ENCODE peak calls at places on chromosomes 11 and 22, in five cellular contexts. One of them, this sample, is unnamed.

GRCh38 chr22:44842417-44842816 is 90.0 kb downstream of the ARHGAP8 start:
- DNase-seq in HepG2: no peak
- DNase-seq in fibroblast of pulmonary artery: no peak
- DNase-seq in AG10803: no peak
- DNase-seq in iPS DF 6.9: no peak
- DNase-seq in this sample: no peak

GRCh38 chr11:23976776-23977380 is 520.0 kb upstream of the LUZP2 start:
- DNase-seq in iPS DF 6.9: no peak
- DNase-seq in AG10803: peak
- DNase-seq in HepG2: no peak
- DNase-seq in fibroblast of pulmonary artery: peak
- DNase-seq in this sample: no peak

GRCh38 chr22:36197065-36197440 is 4.6 kb downstream of the APOL4 start:
- DNase-seq in HepG2: no peak
- DNase-seq in iPS DF 6.9: peak
- DNase-seq in AG10803: peak
- DNase-seq in fibroblast of pulmonary artery: peak
- DNase-seq in this sample: peak

GRCh38 chr22:30000566-30000965 is 79.7 kb upstream of the HORMAD2 start:
- DNase-seq in HepG2: no peak
- DNase-seq in AG10803: no peak
- DNase-seq in iPS DF 6.9: no peak
- DNase-seq in fibroblast of pulmonary artery: no peak
- DNase-seq in this sample: no peak

GRCh38 chr11:1422481-1422880 is 32.7 kb downstream of the BRSK2 start:
- DNase-seq in HepG2: no peak
- DNase-seq in fibroblast of pulmonary artery: peak
- DNase-seq in iPS DF 6.9: no peak
- DNase-seq in AG10803: no peak
- DNase-seq in this sample: no peak

GRCh38 chr22:42269407-42270177 is 861 bp downstream of the TCF20 start:
- DNase-seq in iPS DF 6.9: no peak
- DNase-seq in HepG2: peak
- DNase-seq in fibroblast of pulmonary artery: peak
- DNase-seq in AG10803: no peak
- DNase-seq in this sample: no peak

GRCh38 chr11:101241160-101241795 is 111.7 kb upstream of the PGR start:
- DNase-seq in AG10803: no peak
- DNase-seq in HepG2: no peak
- DNase-seq in iPS DF 6.9: no peak
- DNase-seq in fibroblast of pulmonary artery: no peak
- DNase-seq in this sample: no peak

GRCh38 chr11:32402836-32403235 is 32.5 kb downstream of the WT1 start:
- DNase-seq in iPS DF 6.9: no peak
- DNase-seq in AG10803: no peak
- DNase-seq in HepG2: no peak
- DNase-seq in fibroblast of pulmonary artery: no peak
- DNase-seq in this sample: no peak

GRCh38 chr11:17498475-17498874 is 21.8 kb upstream of the ABCC8 start:
- DNase-seq in fibroblast of pulmonary artery: no peak
- DNase-seq in iPS DF 6.9: no peak
- DNase-seq in HepG2: no peak
- DNase-seq in AG10803: no peak
- DNase-seq in this sample: peak

GRCh38 chr11:68542617-68543016 is 82.1 kb downstream of the PPP6R3 start:
- DNase-seq in HepG2: no peak
- DNase-seq in AG10803: peak
- DNase-seq in fibroblast of pulmonary artery: peak
- DNase-seq in iPS DF 6.9: no peak
- DNase-seq in this sample: peak

GRCh38 chr11:121626507-121626875 is 173.7 kb upstream of the SORL1-AS1 start:
- DNase-seq in iPS DF 6.9: no peak
- DNase-seq in HepG2: no peak
- DNase-seq in fibroblast of pulmonary artery: no peak
- DNase-seq in AG10803: no peak
- DNase-seq in this sample: no peak

GRCh38 chr11:96271777-96272176 is 71.2 kb downstream of the MAML2 start:
- DNase-seq in AG10803: no peak
- DNase-seq in fibroblast of pulmonary artery: no peak
- DNase-seq in iPS DF 6.9: no peak
- DNase-seq in HepG2: no peak
- DNase-seq in this sample: no peak

GRCh38 chr22:28429711-28430110 is 249.9 kb downstream of the TTC28 start:
- DNase-seq in AG10803: peak
- DNase-seq in fibroblast of pulmonary artery: no peak
- DNase-seq in HepG2: no peak
- DNase-seq in iPS DF 6.9: no peak
- DNase-seq in this sample: no peak

GRCh38 chr11:85724750-85725465 is 38.9 kb upstream of the CCDC89 start:
- DNase-seq in HepG2: no peak
- DNase-seq in iPS DF 6.9: no peak
- DNase-seq in AG10803: no peak
- DNase-seq in fibroblast of pulmonary artery: peak
- DNase-seq in this sample: no peak

GRCh38 chr11:1391165-1392010 is 1.7 kb downstream of the BRSK2 start:
- DNase-seq in AG10803: no peak
- DNase-seq in iPS DF 6.9: no peak
- DNase-seq in fibroblast of pulmonary artery: no peak
- DNase-seq in HepG2: no peak
- DNase-seq in this sample: no peak

GRCh38 chr11:71447791-71448256 is 369 bp downstream of the DHCR7 start:
- DNase-seq in AG10803: peak
- DNase-seq in fibroblast of pulmonary artery: no peak
- DNase-seq in HepG2: no peak
- DNase-seq in iPS DF 6.9: no peak
- DNase-seq in this sample: no peak

GRCh38 chr22:44094751-44095302 is 70.7 kb downstream of the PARVB start:
- DNase-seq in iPS DF 6.9: no peak
- DNase-seq in AG10803: no peak
- DNase-seq in fibroblast of pulmonary artery: no peak
- DNase-seq in HepG2: no peak
- DNase-seq in this sample: no peak

GRCh38 chr11:128502736-128503135 is 84.6 kb downstream of the ETS1 start:
- DNase-seq in iPS DF 6.9: no peak
- DNase-seq in HepG2: no peak
- DNase-seq in fibroblast of pulmonary artery: peak
- DNase-seq in AG10803: peak
- DNase-seq in this sample: peak

GRCh38 chr11:73177380-73178091 is 35.4 kb upstream of the FCHSD2 start:
- DNase-seq in HepG2: peak
- DNase-seq in iPS DF 6.9: no peak
- DNase-seq in AG10803: peak
- DNase-seq in fibroblast of pulmonary artery: peak
- DNase-seq in this sample: peak

GRCh38 chr11:73213196-73214143 is 4.6 kb upstream of the P2RY2 start:
- DNase-seq in iPS DF 6.9: no peak
- DNase-seq in fibroblast of pulmonary artery: no peak
- DNase-seq in HepG2: peak
- DNase-seq in AG10803: no peak
- DNase-seq in this sample: no peak

GRCh38 chr11:125949271-125950177 is 3.7 kb downstream of the VSIG10L2 start:
- DNase-seq in fibroblast of pulmonary artery: no peak
- DNase-seq in HepG2: no peak
- DNase-seq in iPS DF 6.9: no peak
- DNase-seq in AG10803: no peak
- DNase-seq in this sample: no peak

GRCh38 chr11:131671764-131672163 is 301.3 kb downstream of the NTM start:
- DNase-seq in HepG2: no peak
- DNase-seq in iPS DF 6.9: no peak
- DNase-seq in AG10803: no peak
- DNase-seq in fibroblast of pulmonary artery: no peak
- DNase-seq in this sample: no peak

GRCh38 chr11:34044664-34045485 is 6.7 kb upstream of the CAPRIN1 start:
- DNase-seq in AG10803: peak
- DNase-seq in iPS DF 6.9: no peak
- DNase-seq in fibroblast of pulmonary artery: peak
- DNase-seq in HepG2: no peak
- DNase-seq in this sample: peak

GRCh38 chr11:48116843-48117242 is 99.8 kb upstream of the OR4B1 start:
- DNase-seq in HepG2: peak
- DNase-seq in fibroblast of pulmonary artery: peak
- DNase-seq in iPS DF 6.9: no peak
- DNase-seq in AG10803: no peak
- DNase-seq in this sample: peak

GRCh38 chr22:17436382-17436951 is 67.2 kb downstream of the CECR2 start:
- DNase-seq in fibroblast of pulmonary artery: peak
- DNase-seq in AG10803: no peak
- DNase-seq in iPS DF 6.9: no peak
- DNase-seq in HepG2: no peak
- DNase-seq in this sample: no peak

GRCh38 chr22:26679003-26679629 is 21.7 kb downstream of the MIAT start:
- DNase-seq in HepG2: peak
- DNase-seq in AG10803: peak
- DNase-seq in iPS DF 6.9: peak
- DNase-seq in fibroblast of pulmonary artery: peak
- DNase-seq in this sample: peak

GRCh38 chr11:69398529-69399492 is 82.7 kb upstream of the LINC01488 start:
- DNase-seq in fibroblast of pulmonary artery: no peak
- DNase-seq in iPS DF 6.9: no peak
- DNase-seq in AG10803: peak
- DNase-seq in HepG2: no peak
- DNase-seq in this sample: peak

GRCh38 chr22:27011131-27011530 is 353.7 kb downstream of the MIAT start:
- DNase-seq in AG10803: no peak
- DNase-seq in HepG2: no peak
- DNase-seq in iPS DF 6.9: no peak
- DNase-seq in fibroblast of pulmonary artery: no peak
- DNase-seq in this sample: no peak

GRCh38 chr22:32579533-32580220 is 105.1 kb downstream of the FBXO7 start:
- DNase-seq in fibroblast of pulmonary artery: no peak
- DNase-seq in AG10803: peak
- DNase-seq in HepG2: peak
- DNase-seq in iPS DF 6.9: no peak
- DNase-seq in this sample: peak

GRCh38 chr11:6724013-6724412 is 40.9 kb upstream of the MRPL17 start:
- DNase-seq in iPS DF 6.9: no peak
- DNase-seq in fibroblast of pulmonary artery: no peak
- DNase-seq in HepG2: no peak
- DNase-seq in AG10803: no peak
- DNase-seq in this sample: no peak

DNA sequence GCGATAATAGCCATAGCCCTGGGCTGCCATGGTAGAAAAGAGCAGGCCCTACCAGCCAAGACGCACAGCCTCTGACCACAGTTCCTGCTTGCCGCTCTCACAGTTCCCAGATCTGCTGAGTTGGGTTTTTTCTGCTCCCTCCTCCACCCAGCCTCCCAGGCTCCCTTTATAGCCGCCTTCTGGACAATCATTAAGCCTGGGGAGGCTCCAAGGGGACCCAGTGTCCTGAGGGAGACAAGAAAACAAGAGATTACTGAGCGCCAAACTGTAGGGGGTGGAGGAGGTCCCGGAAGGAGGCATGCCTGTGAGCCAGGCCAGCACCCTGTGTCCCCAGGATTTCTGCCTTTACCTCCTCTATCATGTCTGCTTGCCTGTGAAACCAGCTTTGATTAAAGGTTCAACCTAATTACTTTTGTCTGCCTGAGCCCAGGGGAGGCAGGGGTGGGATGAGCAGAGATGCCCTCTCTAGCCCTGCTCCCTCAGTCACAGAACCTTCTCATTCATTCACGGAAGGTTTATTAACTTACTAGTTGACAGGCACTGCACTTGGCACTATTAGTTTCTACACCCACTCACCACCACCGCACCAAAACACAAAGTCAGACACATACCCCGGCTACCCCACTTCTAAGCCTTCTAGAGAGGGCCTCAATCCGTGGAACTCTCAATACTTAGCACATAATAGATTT is 1.2 kb downstream of the SLC37A4 start:
- DNase-seq in iPS DF 6.9: no peak
- DNase-seq in AG10803: no peak
- DNase-seq in HepG2: peak
- DNase-seq in fibroblast of pulmonary artery: no peak
- DNase-seq in this sample: no peak
- H3K4me3 ChIP-seq in iPS DF 6.9: peak
- H3K4me3 ChIP-seq in AG10803: no peak
- H3K4me3 ChIP-seq in HepG2: peak
- H3K4me3 ChIP-seq in fibroblast of pulmonary artery: no peak
- H3K4me3 ChIP-seq in this sample: peak

GRCh38 chr11:78041843-78042455 is 18.9 kb upstream of the KCTD14 start:
- DNase-seq in iPS DF 6.9: no peak
- DNase-seq in HepG2: no peak
- DNase-seq in fibroblast of pulmonary artery: no peak
- DNase-seq in AG10803: no peak
- DNase-seq in this sample: no peak

GRCh38 chr11:78039391-78039918 is 16.4 kb upstream of the KCTD14 start:
- DNase-seq in iPS DF 6.9: no peak
- DNase-seq in fibroblast of pulmonary artery: no peak
- DNase-seq in HepG2: no peak
- DNase-seq in AG10803: no peak
- DNase-seq in this sample: no peak

GRCh38 chr11:78040691-78041379 is 17.8 kb upstream of the KCTD14 start:
- DNase-seq in iPS DF 6.9: no peak
- DNase-seq in HepG2: no peak
- DNase-seq in fibroblast of pulmonary artery: no peak
- DNase-seq in AG10803: no peak
- DNase-seq in this sample: peak

GRCh38 chr11:78038697-78039313 is 15.7 kb upstream of the KCTD14 start:
- DNase-seq in HepG2: peak
- DNase-seq in fibroblast of pulmonary artery: peak
- DNase-seq in AG10803: no peak
- DNase-seq in iPS DF 6.9: no peak
- DNase-seq in this sample: no peak

GRCh38 chr11:78039919-78040671 is 17.0 kb upstream of the KCTD14 start:
- DNase-seq in iPS DF 6.9: no peak
- DNase-seq in HepG2: peak
- DNase-seq in fibroblast of pulmonary artery: peak
- DNase-seq in AG10803: peak
- DNase-seq in this sample: peak
- H3K4me3 ChIP-seq in iPS DF 6.9: no peak
- H3K4me3 ChIP-seq in HepG2: peak
- H3K4me3 ChIP-seq in fibroblast of pulmonary artery: peak
- H3K4me3 ChIP-seq in AG10803: peak
- H3K4me3 ChIP-seq in this sample: no peak

GRCh38 chr11:115963170-115963569 is 459.0 kb upstream of the CADM1 start:
- DNase-seq in fibroblast of pulmonary artery: peak
- DNase-seq in iPS DF 6.9: no peak
- DNase-seq in HepG2: no peak
- DNase-seq in AG10803: no peak
- DNase-seq in this sample: no peak

GRCh38 chr11:115964091-115964490 is 459.9 kb upstream of the CADM1 start:
- DNase-seq in AG10803: no peak
- DNase-seq in fibroblast of pulmonary artery: peak
- DNase-seq in iPS DF 6.9: no peak
- DNase-seq in HepG2: peak
- DNase-seq in this sample: no peak

GRCh38 chr11:115961168-115962003 is 457.2 kb upstream of the CADM1 start:
- DNase-seq in HepG2: no peak
- DNase-seq in fibroblast of pulmonary artery: peak
- DNase-seq in AG10803: no peak
- DNase-seq in iPS DF 6.9: no peak
- DNase-seq in this sample: no peak

GRCh38 chr11:115958089-115959000 is 454.1 kb upstream of the CADM1 start:
- DNase-seq in HepG2: no peak
- DNase-seq in fibroblast of pulmonary artery: no peak
- DNase-seq in iPS DF 6.9: no peak
- DNase-seq in AG10803: no peak
- DNase-seq in this sample: no peak

GRCh38 chr11:115959098-115959497 is 454.9 kb upstream of the CADM1 start:
- DNase-seq in HepG2: peak
- DNase-seq in AG10803: no peak
- DNase-seq in fibroblast of pulmonary artery: no peak
- DNase-seq in iPS DF 6.9: no peak
- DNase-seq in this sample: no peak
- H3K4me3 ChIP-seq in HepG2: no peak
- H3K4me3 ChIP-seq in AG10803: no peak
- H3K4me3 ChIP-seq in fibroblast of pulmonary artery: no peak
- H3K4me3 ChIP-seq in iPS DF 6.9: no peak
- H3K4me3 ChIP-seq in this sample: no peak

GRCh38 chr11:46308632-46309419 is 31.4 kb downstream of the CREB3L1 start:
- DNase-seq in iPS DF 6.9: peak
- DNase-seq in AG10803: peak
- DNase-seq in fibroblast of pulmonary artery: peak
- DNase-seq in HepG2: peak
- DNase-seq in this sample: peak
- H3K4me3 ChIP-seq in iPS DF 6.9: no peak
- H3K4me3 ChIP-seq in AG10803: no peak
- H3K4me3 ChIP-seq in fibroblast of pulmonary artery: no peak
- H3K4me3 ChIP-seq in HepG2: no peak
- H3K4me3 ChIP-seq in this sample: no peak